ENCODE peak calls at places on chromosomes 2 and 18, in seven cellular contexts. Y, W, Q, S, G, D and T are unnamed samples.
A peak's percentile ranks its signal among the peaks of the same experiment; 100 is the strongest.

GRCh38 chr2:188701836-188702235 is 272.3 kb upstream of the COL3A1 start:
- DNase-seq in Y (no peak), W (peak; percentile 58), Q (peak; percentile 71), S (no peak), G (no peak), D (no peak), T (no peak)

GRCh38 chr2:222946700-222947278 is 86.0 kb downstream of the ACSL3 start:
- DNase-seq in Y (no peak), W (no peak), Q (peak; percentile 54), S (no peak), G (no peak), D (no peak), T (no peak)

GRCh38 chr2:240021488-240022104 is 3.5 kb downstream of the NDUFA10 start:
- DNase-seq in Y (peak; percentile 48), W (peak; percentile 60), Q (peak; percentile 35), S (peak; percentile 11), G (peak; percentile 86), D (peak; percentile 37), T (peak; percentile 88)

GRCh38 chr2:234430892-234431291 is 66.0 kb downstream of the ARL4C start:
- DNase-seq in Y (no peak), W (no peak), Q (no peak), S (no peak), G (no peak), D (no peak), T (no peak)

GRCh38 chr2:217685255-217685605 is 317.6 kb downstream of the TNS1 start:
- DNase-seq in Y (no peak), W (peak; percentile 90), Q (peak; percentile 82), S (peak; percentile 79), G (no peak), D (peak; percentile 85), T (no peak)

GRCh38 chr2:1625281-1626001 is 118.9 kb downstream of the PXDN start:
- DNase-seq in Y (no peak), W (peak; percentile 91), Q (peak; percentile 91), S (peak; percentile 37), G (peak; percentile 34), D (peak; percentile 69), T (no peak)

GRCh38 chr18:59570101-59570875 is 126.9 kb downstream of the CCBE1 start:
- DNase-seq in Y (no peak), W (no peak), Q (peak; percentile 26), S (no peak), G (no peak), D (no peak), T (no peak)

GRCh38 chr2:151056870-151057269 is 204.8 kb downstream of the RBM43 start:
- DNase-seq in Y (no peak), W (no peak), Q (peak; percentile 33), S (no peak), G (no peak), D (no peak), T (no peak)

GRCh38 chr18:45063246-45064038 is 382.8 kb downstream of the SETBP1 start:
- DNase-seq in Y (no peak), W (no peak), Q (no peak), S (no peak), G (no peak), D (no peak), T (no peak)

GRCh38 chr2:134401081-134401497 is 147.2 kb downstream of the MGAT5 start:
- DNase-seq in Y (no peak), W (no peak), Q (no peak), S (no peak), G (no peak), D (peak; percentile 33), T (no peak)

GRCh38 chr18:79339094-79339908 is 56.4 kb upstream of the NFATC1 start:
- DNase-seq in Y (no peak), W (no peak), Q (no peak), S (no peak), G (no peak), D (no peak), T (no peak)

GRCh38 chr2:166593403-166593802 is 99.4 kb upstream of the SCN7A start:
- DNase-seq in Y (no peak), W (peak; percentile 82), Q (peak; percentile 95), S (peak; percentile 59), G (no peak), D (no peak), T (no peak)

GRCh38 chr18:31658670-31659573 is 25.5 kb downstream of the B4GALT6 start:
- DNase-seq in Y (no peak), W (peak; percentile 48), Q (peak; percentile 50), S (no peak), G (no peak), D (no peak), T (no peak)

GRCh38 chr2:149310349-149310748 is 20.0 kb upstream of the LYPD6 start:
- DNase-seq in Y (no peak), W (no peak), Q (no peak), S (no peak), G (no peak), D (no peak), T (no peak)

GRCh38 chr2:176080540-176081355 is 3.0 kb downstream of the EVX2 start:
- DNase-seq in Y (no peak), W (no peak), Q (no peak), S (no peak), G (peak; percentile 8), D (no peak), T (no peak)

DNA sequence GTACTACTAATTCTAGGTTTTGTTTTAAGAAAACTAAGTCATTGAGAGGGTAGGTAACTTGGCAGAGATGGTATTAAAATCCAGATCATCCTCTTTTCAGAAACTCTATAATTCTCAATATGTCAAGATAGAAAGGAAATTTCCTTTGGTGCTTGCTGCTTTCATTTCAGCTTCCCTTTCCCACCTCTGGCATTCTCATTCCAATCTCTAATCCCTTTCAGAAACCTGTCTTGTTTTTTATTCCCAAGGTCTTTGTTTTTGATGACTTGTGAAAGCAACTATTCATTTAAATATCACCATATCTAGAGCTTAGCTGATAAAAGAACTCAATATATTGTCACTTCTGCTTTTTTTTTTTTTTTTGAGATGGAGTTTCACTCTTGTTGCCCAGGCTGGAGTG is 242.8 kb upstream of the LRRTM1 start:
- DNase-seq in Y (no peak), W (no peak), Q (no peak), S (no peak), G (no peak), D (no peak), T (no peak)
- TF ChIP-seq CTCF in Y (no peak), W (no peak), Q (no peak), S (no peak), G (no peak), D (no peak), T (no peak)

GRCh38 chr2:118114863-118115262 is 26.6 kb downstream of the INSIG2 start:
- DNase-seq in Y (no peak), W (no peak), Q (no peak), S (no peak), G (no peak), D (no peak), T (no peak)
- TF ChIP-seq CTCF in Y (no peak), W (no peak), Q (no peak), S (no peak), G (no peak), D (no peak), T (no peak)

DNA sequence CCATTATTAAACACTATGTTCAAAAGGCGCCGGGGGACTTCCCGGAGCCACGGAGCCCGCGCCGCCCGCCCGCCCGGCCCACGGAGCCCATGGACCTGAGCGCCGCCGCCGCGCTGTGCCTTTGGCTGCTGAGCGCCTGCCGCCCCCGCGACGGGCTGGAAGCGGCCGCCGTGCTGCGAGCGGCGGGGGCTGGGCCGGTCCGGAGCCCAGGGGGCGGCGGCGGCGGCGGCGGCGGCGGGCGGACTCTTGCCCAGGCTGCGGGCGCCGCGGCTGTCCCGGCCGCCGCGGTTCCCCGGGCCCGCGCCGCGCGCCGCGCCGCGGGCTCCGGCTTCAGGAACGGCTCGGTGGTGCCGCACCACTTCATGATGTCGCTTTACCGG is 197 bp downstream of the GDF7 start:
- DNase-seq in Y (no peak), W (no peak), Q (no peak), S (no peak), G (no peak), D (no peak), T (no peak)
- TF ChIP-seq CTCF in Y (no peak), W (no peak), Q (no peak), S (no peak), G (peak; percentile 22), D (no peak), T (no peak)

GRCh38 chr18:77765468-77765867 is 515.8 kb downstream of the GALR1 start:
- DNase-seq in Y (no peak), W (peak; percentile 2), Q (peak; percentile 0), S (no peak), G (peak; percentile 7), D (no peak), T (no peak)
- TF ChIP-seq CTCF in Y (no peak), W (peak; percentile 1), Q (no peak), S (no peak), G (no peak), D (peak; percentile 18), T (peak; percentile 43)

DNA sequence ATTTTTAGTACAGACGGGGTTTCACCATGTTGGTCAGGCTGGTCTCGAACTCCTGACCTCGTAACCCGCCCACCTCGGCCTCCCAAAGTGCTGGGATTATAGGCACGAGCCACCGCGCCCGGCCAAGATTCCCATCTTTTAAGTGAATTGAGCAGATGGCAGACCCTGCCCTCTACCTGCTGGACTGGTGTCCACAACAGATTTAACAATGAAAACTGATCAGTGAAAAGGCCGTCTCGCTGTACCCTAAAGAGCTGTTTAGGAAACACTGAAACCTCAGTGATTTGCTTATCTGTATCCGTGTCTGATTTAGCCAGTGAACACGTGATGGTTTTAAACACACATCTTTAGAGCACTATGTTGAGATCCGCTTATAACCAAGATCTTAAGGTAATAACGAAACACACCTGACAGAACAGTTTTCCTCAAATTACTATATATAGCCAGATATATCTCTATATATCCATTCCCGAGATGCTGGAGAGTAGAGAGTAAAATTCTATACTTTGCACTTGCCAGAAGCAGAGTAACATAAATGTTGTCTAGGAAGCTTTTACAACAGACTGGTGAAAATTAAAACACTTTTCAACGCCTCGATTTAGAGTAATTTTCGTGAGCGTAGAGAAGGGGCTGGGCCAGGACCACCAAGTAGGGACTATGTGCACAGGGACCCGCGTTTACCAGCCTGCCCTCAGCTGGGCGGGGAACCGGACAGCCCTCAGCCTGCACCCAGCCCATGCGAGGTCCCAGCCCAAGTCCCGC is 593 bp downstream of the FAM161A start:
- DNase-seq in Y (no peak), W (no peak), Q (peak; percentile 53), S (no peak), G (no peak), D (no peak), T (no peak)
- TF ChIP-seq CTCF in Y (no peak), W (peak; percentile 11), Q (no peak), S (no peak), G (no peak), D (no peak), T (peak; percentile 12)

GRCh38 chr18:77096936-77097886 is 35.4 kb downstream of the MBP start:
- DNase-seq in Y (peak; percentile 14), W (no peak), Q (no peak), S (no peak), G (no peak), D (no peak), T (no peak)
- TF ChIP-seq CTCF in Y (no peak), W (no peak), Q (no peak), S (no peak), G (no peak), D (no peak), T (no peak)

GRCh38 chr2:199019898-199020507 is 437.7 kb downstream of the SATB2 start:
- DNase-seq in Y (no peak), W (peak; percentile 64), Q (peak; percentile 63), S (peak; percentile 4), G (peak; percentile 26), D (no peak), T (no peak)
- TF ChIP-seq CTCF in Y (no peak), W (peak; percentile 81), Q (peak; percentile 82), S (peak; percentile 75), G (peak; percentile 63), D (no peak), T (peak; percentile 69)

GRCh38 chr18:68176901-68177300 is 538.0 kb downstream of the TMX3 start:
- DNase-seq in Y (no peak), W (no peak), Q (peak; percentile 55), S (no peak), G (no peak), D (no peak), T (no peak)
- TF ChIP-seq CTCF in Y (no peak), W (no peak), Q (no peak), S (no peak), G (no peak), D (no peak), T (no peak)